ENCODE peak calls at places on chromosome 13, in ten cellular contexts. Q is fibroblast of lung; A is A172; I is EH; J is left colon; H is nephron progenitor cell; G is naive thymus-derived CD8-positive, alpha-beta T cell; V is tibial nerve; U is NAMALWA; D is dorsolateral prefrontal cortex. T is an unnamed sample.

GRCh38 chr13:80168089-80168850 is 172.7 kb downstream of the SPRY2 start:
- DNase-seq in D (no peak), I (peak; percentile 64), Q (peak; percentile 30), U (no peak), V (no peak), H (no peak), J (no peak), G (no peak), A (peak; percentile 23), T (peak; percentile 89)

GRCh38 chr13:110297771-110298170 is 9.2 kb downstream of the COL4A1 start:
- DNase-seq in H (no peak), U (no peak), I (no peak), G (no peak), Q (peak; percentile 57), J (no peak), V (no peak), A (no peak), D (no peak), T (no peak)

GRCh38 chr13:32824061-32824460 is 192.2 kb upstream of the KL start:
- DNase-seq in U (no peak), D (no peak), A (peak; percentile 3), J (no peak), G (no peak), I (no peak), V (no peak), Q (no peak), H (no peak), T (no peak)

GRCh38 chr13:82634946-82635345 is 1247.3 kb downstream of the SLITRK1 start:
- DNase-seq in J (no peak), H (no peak), U (no peak), G (no peak), I (peak; percentile 2), A (no peak), D (no peak), V (no peak), Q (peak; percentile 23), T (no peak)

GRCh38 chr13:41675306-41675705 is 218.0 kb downstream of the RGCC start:
- DNase-seq in J (no peak), U (no peak), G (no peak), A (no peak), D (no peak), I (peak; percentile 58), Q (no peak), V (no peak), H (no peak), T (no peak)

GRCh38 chr13:52103386-52103785 is 25.5 kb downstream of the NEK5 start:
- DNase-seq in G (no peak), J (no peak), V (no peak), D (no peak), I (no peak), Q (no peak), U (no peak), H (no peak), A (no peak), T (no peak)

GRCh38 chr13:32454886-32455593 is 27.1 kb upstream of the N4BP2L1 start:
- DNase-seq in V (no peak), U (no peak), H (no peak), A (no peak), G (no peak), I (no peak), D (no peak), Q (no peak), J (no peak), T (no peak)

GRCh38 chr13:112343591-112343990 is 32.6 kb upstream of the SPACA7 start:
- DNase-seq in U (no peak), Q (no peak), V (no peak), G (no peak), H (no peak), J (no peak), I (no peak), A (no peak), D (no peak), T (no peak)

GRCh38 chr13:112027250-112027649 is 39.7 kb upstream of the SOX1 start:
- DNase-seq in V (no peak), J (no peak), A (no peak), I (no peak), U (no peak), D (no peak), H (no peak), G (no peak), Q (no peak), T (no peak)

GRCh38 chr13:38763446-38764381 is 76.8 kb downstream of the FREM2 start:
- DNase-seq in H (peak; percentile 38), J (no peak), D (no peak), I (peak; percentile 22), G (no peak), U (peak; percentile 47), Q (peak; percentile 52), A (peak; percentile 8), V (no peak), T (peak; percentile 36)

GRCh38 chr13:81714513-81714912 is 1373.6 kb upstream of the SPRY2 start:
- DNase-seq in G (no peak), Q (no peak), U (no peak), I (no peak), D (no peak), A (no peak), J (no peak), V (no peak), H (no peak), T (no peak)

GRCh38 chr13:42656136-42656535 is 82.2 kb downstream of the TNFSF11 start:
- DNase-seq in A (no peak), Q (no peak), U (no peak), H (no peak), G (no peak), I (no peak), D (no peak), V (no peak), J (no peak), T (no peak)

GRCh38 chr13:23643828-23644419 is 73.7 kb downstream of the TNFRSF19 start:
- DNase-seq in Q (no peak), V (no peak), A (no peak), G (no peak), H (no peak), U (no peak), I (no peak), J (no peak), D (no peak), T (no peak)

GRCh38 chr13:113458218-113459065 is 5.2 kb upstream of the ADPRHL1 start:
- DNase-seq in Q (peak; percentile 72), A (no peak), D (no peak), U (peak; percentile 26), H (peak; percentile 46), V (no peak), G (no peak), J (no peak), I (peak; percentile 24), T (peak; percentile 43)

GRCh38 chr13:38686635-38687245 is at the start of gene FREM2:
- DNase-seq in V (no peak), D (peak; percentile 48), A (no peak), G (no peak), Q (peak; percentile 30), H (peak; percentile 81), J (peak; percentile 48), U (no peak), I (no peak), T (no peak)

GRCh38 chr13:49369876-49370275 is 74.0 kb downstream of the CAB39L start:
- DNase-seq in Q (no peak), H (no peak), D (no peak), J (no peak), I (no peak), A (no peak), V (no peak), G (no peak), U (no peak), T (peak; percentile 56)

GRCh38 chr13:49859568-49859967 is 67.1 kb upstream of the KPNA3 start:
- DNase-seq in U (no peak), H (no peak), J (no peak), D (no peak), V (no peak), I (peak; percentile 97), G (no peak), Q (peak; percentile 90), A (peak; percentile 95), T (no peak)

GRCh38 chr13:112968380-112968909 is 569 bp upstream of the MCF2L start:
- DNase-seq in U (no peak), D (no peak), J (peak; percentile 71), I (no peak), H (peak; percentile 53), G (peak; percentile 70), A (no peak), Q (no peak), V (no peak), T (peak; percentile 23)

GRCh38 chr13:24281188-24282008 is 28.0 kb upstream of the C1QTNF9 start:
- DNase-seq in V (no peak), D (no peak), U (no peak), H (no peak), I (no peak), J (no peak), A (no peak), Q (no peak), G (no peak), T (no peak)

GRCh38 chr13:36709136-36709895 is 35.5 kb downstream of the SERTM1 start:
- DNase-seq in I (no peak), H (no peak), D (no peak), Q (no peak), U (no peak), J (no peak), G (no peak), V (no peak), A (no peak), T (no peak)

GRCh38 chr13:106650690-106651205 is 82.8 kb upstream of the ARGLU1 start:
- DNase-seq in G (no peak), I (no peak), H (no peak), Q (peak; percentile 60), A (peak; percentile 15), D (no peak), V (no peak), J (no peak), U (no peak), T (no peak)

GRCh38 chr13:36819064-36819810 is at the start of gene RFXAP:
- DNase-seq in Q (peak; percentile 83), U (peak; percentile 92), H (peak; percentile 97), V (peak; percentile 75), G (peak; percentile 88), I (peak; percentile 86), A (peak; percentile 52), J (peak; percentile 82), D (peak; percentile 89), T (peak; percentile 89)

GRCh38 chr13:20672772-20673171 is 30.7 kb upstream of the IL17D start:
- DNase-seq in D (no peak), A (no peak), Q (peak; percentile 20), J (no peak), I (peak; percentile 33), V (no peak), G (no peak), H (no peak), U (no peak), T (no peak)

GRCh38 chr13:30857018-30857417 is 49.1 kb upstream of the MEDAG start:
- DNase-seq in U (no peak), J (no peak), H (no peak), V (no peak), A (no peak), G (no peak), Q (no peak), I (peak; percentile 58), D (no peak), T (no peak)

GRCh38 chr13:30806784-30807183 is 71.4 kb downstream of the ALOX5AP start:
- DNase-seq in U (no peak), J (no peak), G (no peak), D (no peak), V (no peak), Q (peak; percentile 82), A (peak; percentile 57), I (peak; percentile 90), H (no peak), T (no peak)

GRCh38 chr13:64675256-64675892 is 2554.8 kb downstream of the PCDH9 start:
- DNase-seq in U (no peak), I (peak; percentile 88), G (no peak), J (no peak), D (no peak), V (no peak), A (peak; percentile 21), Q (peak; percentile 22), H (no peak), T (no peak)

GRCh38 chr13:51920786-51921185 is 59.0 kb downstream of the CCDC70 start:
- DNase-seq in A (no peak), H (no peak), D (no peak), G (no peak), I (no peak), U (no peak), J (no peak), V (no peak), Q (no peak), T (no peak)

GRCh38 chr13:94548382-94549240 is 47.3 kb downstream of the TGDS start:
- DNase-seq in U (peak; percentile 81), A (no peak), J (peak; percentile 57), I (peak; percentile 48), G (peak; percentile 44), Q (peak; percentile 57), V (peak; percentile 14), D (peak; percentile 51), H (no peak), T (no peak)

T was measured in KBM-7.